ENCODE peak calls at places on chromosomes 11 and 22, in six cellular contexts. X is ACHN; N is psoas muscle; Y is bronchial epithelial cell; B is H1; V is stimulated activated CD4-positive, alpha-beta T cell treated with anti-CD3 and anti-CD28 coated beads, Interleukin-2, amount 100 ng/mL, for 24 hours. G is an unnamed sample.

GRCh38 chr11:122199661-122200060 is 83.6 kb upstream of the BLID start:
- DNase-seq in X (no peak), N (no peak), Y (no peak), B (no peak), V (no peak), G (no peak)

GRCh38 chr11:8094656-8095055 is 13.6 kb downstream of the TUB start:
- DNase-seq in X (no peak), N (no peak), Y (no peak), B (no peak), V (no peak), G (no peak)

GRCh38 chr11:76810151-76810853 is 27.1 kb downstream of the TSKU start:
- DNase-seq in X (peak; percentile 42), N (no peak), Y (peak; percentile 22), B (no peak), V (peak; percentile 67), G (no peak)

GRCh38 chr22:50161508-50162390 is 8.8 kb upstream of the PANX2 start:
- DNase-seq in X (no peak), N (no peak), Y (no peak), B (no peak), V (no peak), G (no peak)

GRCh38 chr11:57161351-57161750 is 20.4 kb upstream of the LRRC55 start:
- DNase-seq in X (no peak), N (no peak), Y (no peak), B (no peak), V (no peak), G (no peak)

GRCh38 chr22:29641781-29642355 is 38.4 kb downstream of the NF2 start:
- DNase-seq in X (no peak), N (no peak), Y (no peak), B (no peak), V (no peak), G (no peak)

GRCh38 chr22:47836957-47837356 is 1074.5 kb downstream of the TBC1D22A start:
- DNase-seq in X (no peak), N (no peak), Y (peak; percentile 35), B (no peak), V (no peak), G (no peak)

GRCh38 chr11:12201016-12201985 is 90.9 kb downstream of the MICAL2 start:
- DNase-seq in X (no peak), N (no peak), Y (peak; percentile 71), B (no peak), V (no peak), G (no peak)

GRCh38 chr11:518463-519202 is 11.6 kb upstream of the RNH1 start:
- DNase-seq in X (peak; percentile 95), N (peak; percentile 95), Y (peak; percentile 93), B (peak; percentile 51), V (peak; percentile 87), G (peak; percentile 85)

GRCh38 chr22:48838846-48839730 is 988.6 kb downstream of the BRD1 start:
- DNase-seq in X (no peak), N (no peak), Y (no peak), B (no peak), V (no peak), G (no peak)

GRCh38 chr11:69435161-69435990 is 46.1 kb upstream of the LINC01488 start:
- DNase-seq in X (no peak), N (no peak), Y (no peak), B (no peak), V (no peak), G (no peak)

GRCh38 chr11:70073881-70074371 is 4.2 kb upstream of the ANO1 start:
- DNase-seq in X (no peak), N (no peak), Y (peak; percentile 57), B (no peak), V (no peak), G (no peak)

GRCh38 chr22:20412474-20413216 is 18.7 kb downstream of the ZNF74 start:
- DNase-seq in X (no peak), N (no peak), Y (no peak), B (no peak), V (no peak), G (no peak)

GRCh38 chr11:12677131-12677530 is 2.9 kb downstream of the TEAD1 start:
- DNase-seq in X (no peak), N (no peak), Y (no peak), B (no peak), V (no peak), G (no peak)

GRCh38 chr11:78377625-78378418 is 39.8 kb downstream of the GAB2 start:
- DNase-seq in X (no peak), N (no peak), Y (no peak), B (no peak), V (no peak), G (no peak)

GRCh38 chr11:57514538-57515331 is 767 bp downstream of the SLC43A1 start:
- DNase-seq in X (no peak), N (peak; percentile 60), Y (no peak), B (no peak), V (peak; percentile 69), G (peak; percentile 27)

GRCh38 chr11:122756417-122756816 is 81.9 kb upstream of the CRTAM start:
- DNase-seq in X (no peak), N (peak; percentile 29), Y (no peak), B (no peak), V (no peak), G (peak; percentile 65)

GRCh38 chr11:93783362-93783761 is 720 bp upstream of the MED17 start:
- DNase-seq in X (no peak), N (no peak), Y (no peak), B (no peak), V (no peak), G (no peak)

GRCh38 chr11:126491092-126491491 is 135.6 kb downstream of the ST3GAL4 start:
- DNase-seq in X (no peak), N (no peak), Y (no peak), B (no peak), V (no peak), G (no peak)

GRCh38 chr11:126604461-126604860 is 249.0 kb downstream of the ST3GAL4 start:
- DNase-seq in X (no peak), N (no peak), Y (no peak), B (no peak), V (no peak), G (no peak)

GRCh38 chr22:48972979-48973693 is 854.5 kb downstream of the BRD1 start:
- DNase-seq in X (no peak), N (no peak), Y (no peak), B (no peak), V (no peak), G (no peak)

GRCh38 chr11:44519989-44520737 is 45.3 kb upstream of the CD82 start:
- DNase-seq in X (no peak), N (peak; percentile 32), Y (no peak), B (no peak), V (no peak), G (no peak)

GRCh38 chr11:67376421-67376820 is 3.0 kb upstream of the CLCF1 start:
- DNase-seq in X (no peak), N (no peak), Y (no peak), B (no peak), V (no peak), G (no peak)

GRCh38 chr11:73404048-73404447 is 27.8 kb downstream of the RELT start:
- DNase-seq in X (peak; percentile 45), N (peak; percentile 65), Y (peak; percentile 34), B (no peak), V (no peak), G (no peak)

GRCh38 chr11:103035656-103036434 is 56.1 kb downstream of the DCUN1D5 start:
- DNase-seq in X (peak; percentile 78), N (no peak), Y (peak; percentile 88), B (no peak), V (peak; percentile 3), G (no peak)

GRCh38 chr11:62370743-62371440 is 33.6 kb downstream of the ASRGL1 start:
- DNase-seq in X (no peak), N (no peak), Y (no peak), B (no peak), V (peak; percentile 57), G (peak; percentile 29)

GRCh38 chr22:50576070-50576469 is 2.2 kb downstream of the CPT1B start:
- DNase-seq in X (peak; percentile 67), N (no peak), Y (peak; percentile 51), B (no peak), V (no peak), G (no peak)

GRCh38 chr11:121596195-121597145 is 143.7 kb upstream of the SORL1-AS1 start:
- DNase-seq in X (no peak), N (no peak), Y (peak; percentile 52), B (no peak), V (no peak), G (no peak)

GRCh38 chr11:110269996-110270395 is 26.4 kb downstream of the RDX start:
- DNase-seq in X (no peak), N (no peak), Y (no peak), B (no peak), V (no peak), G (no peak)

GRCh38 chr11:28442113-28442512 is 333.9 kb downstream of the METTL15 start:
- DNase-seq in X (no peak), N (no peak), Y (no peak), B (no peak), V (no peak), G (no peak)

GRCh38 chr22:19386248-19386647 is 45.3 kb downstream of the HIRA start:
- DNase-seq in X (no peak), N (no peak), Y (no peak), B (no peak), V (no peak), G (no peak)

GRCh38 chr11:68528630-68529029 is 68.1 kb downstream of the PPP6R3 start:
- DNase-seq in X (no peak), N (no peak), Y (no peak), B (no peak), V (no peak), G (peak; percentile 19)

GRCh38 chr11:853682-854448 is 11.2 kb downstream of the TSPAN4 start:
- DNase-seq in X (no peak), N (no peak), Y (no peak), B (no peak), V (no peak), G (no peak)

GRCh38 chr11:46338636-46338987 is 8.7 kb upstream of the DGKZ start:
- DNase-seq in X (no peak), N (no peak), Y (no peak), B (no peak), V (no peak), G (no peak)

GRCh38 chr11:96103721-96104120 is 179.8 kb upstream of the MTMR2 start:
- DNase-seq in X (no peak), N (no peak), Y (no peak), B (no peak), V (no peak), G (no peak)

GRCh38 chr11:110798231-110798630 is 86.0 kb upstream of the ARHGAP20 start:
- DNase-seq in X (no peak), N (no peak), Y (no peak), B (no peak), V (no peak), G (no peak)

GRCh38 chr11:32571039-32571438 is 12.6 kb upstream of the EIF3M start:
- DNase-seq in X (no peak), N (no peak), Y (no peak), B (no peak), V (no peak), G (no peak)

G was measured in natural killer cell.